ENCODE peak calls at places on chromosome 12, in seven cellular contexts. One of them, this sample, is unnamed.

GRCh38 chr12:110921262-110921661 is 883 bp upstream of the MYL2 start:
- DNase-seq in heart right ventricle: no peak
- DNase-seq in activated naive CD4-positive, alpha-beta T cell treated with anti-CD3 and anti-CD28 coated beads for 36 hours: no peak
- DNase-seq in mesendoderm: no peak
- DNase-seq in foreskin keratinocyte: peak
- DNase-seq in nephron progenitor cell: no peak
- DNase-seq in NCI-H460: no peak
- DNase-seq in this sample: peak

GRCh38 chr12:27779837-27780611 is at the start of the genes KLHL42 and MANSC4:
- DNase-seq in heart right ventricle: peak
- DNase-seq in activated naive CD4-positive, alpha-beta T cell treated with anti-CD3 and anti-CD28 coated beads for 36 hours: peak
- DNase-seq in mesendoderm: peak
- DNase-seq in foreskin keratinocyte: peak
- DNase-seq in nephron progenitor cell: peak
- DNase-seq in NCI-H460: no peak
- DNase-seq in this sample: peak

GRCh38 chr12:50110127-50110761 is 1.8 kb upstream of the COX14 start:
- DNase-seq in heart right ventricle: peak
- DNase-seq in activated naive CD4-positive, alpha-beta T cell treated with anti-CD3 and anti-CD28 coated beads for 36 hours: peak
- DNase-seq in mesendoderm: peak
- DNase-seq in foreskin keratinocyte: no peak
- DNase-seq in nephron progenitor cell: peak
- DNase-seq in NCI-H460: no peak
- DNase-seq in this sample: no peak

GRCh38 chr12:122862110-122862634 is 26.9 kb downstream of the HIP1R start:
- DNase-seq in heart right ventricle: no peak
- DNase-seq in activated naive CD4-positive, alpha-beta T cell treated with anti-CD3 and anti-CD28 coated beads for 36 hours: no peak
- DNase-seq in mesendoderm: no peak
- DNase-seq in foreskin keratinocyte: no peak
- DNase-seq in nephron progenitor cell: no peak
- DNase-seq in NCI-H460: no peak
- DNase-seq in this sample: no peak

GRCh38 chr12:124823272-124823970 is 40.2 kb downstream of the SCARB1 start:
- DNase-seq in heart right ventricle: no peak
- DNase-seq in activated naive CD4-positive, alpha-beta T cell treated with anti-CD3 and anti-CD28 coated beads for 36 hours: no peak
- DNase-seq in mesendoderm: peak
- DNase-seq in foreskin keratinocyte: no peak
- DNase-seq in nephron progenitor cell: no peak
- DNase-seq in NCI-H460: no peak
- DNase-seq in this sample: no peak

GRCh38 chr12:8057839-8058238 is 8.3 kb downstream of the C3AR1 start:
- DNase-seq in heart right ventricle: no peak
- DNase-seq in activated naive CD4-positive, alpha-beta T cell treated with anti-CD3 and anti-CD28 coated beads for 36 hours: no peak
- DNase-seq in mesendoderm: no peak
- DNase-seq in foreskin keratinocyte: peak
- DNase-seq in nephron progenitor cell: no peak
- DNase-seq in NCI-H460: no peak
- DNase-seq in this sample: no peak

GRCh38 chr12:26699237-26699636 is 133.8 kb downstream of the ITPR2 start:
- DNase-seq in heart right ventricle: no peak
- DNase-seq in activated naive CD4-positive, alpha-beta T cell treated with anti-CD3 and anti-CD28 coated beads for 36 hours: no peak
- DNase-seq in mesendoderm: no peak
- DNase-seq in foreskin keratinocyte: peak
- DNase-seq in nephron progenitor cell: no peak
- DNase-seq in NCI-H460: no peak
- DNase-seq in this sample: no peak

GRCh38 chr12:76859621-76860020 is 19.2 kb downstream of the CSRP2 start:
- DNase-seq in heart right ventricle: no peak
- DNase-seq in activated naive CD4-positive, alpha-beta T cell treated with anti-CD3 and anti-CD28 coated beads for 36 hours: no peak
- DNase-seq in mesendoderm: no peak
- DNase-seq in foreskin keratinocyte: no peak
- DNase-seq in nephron progenitor cell: no peak
- DNase-seq in NCI-H460: no peak
- DNase-seq in this sample: no peak

GRCh38 chr12:6376965-6377666 is 1.8 kb upstream of the SCNN1A start:
- DNase-seq in heart right ventricle: no peak
- DNase-seq in activated naive CD4-positive, alpha-beta T cell treated with anti-CD3 and anti-CD28 coated beads for 36 hours: no peak
- DNase-seq in mesendoderm: no peak
- DNase-seq in foreskin keratinocyte: no peak
- DNase-seq in nephron progenitor cell: no peak
- DNase-seq in NCI-H460: no peak
- DNase-seq in this sample: no peak

GRCh38 chr12:122501489-122501989 is 807 bp upstream of the ZCCHC8 start:
- DNase-seq in heart right ventricle: no peak
- DNase-seq in activated naive CD4-positive, alpha-beta T cell treated with anti-CD3 and anti-CD28 coated beads for 36 hours: no peak
- DNase-seq in mesendoderm: no peak
- DNase-seq in foreskin keratinocyte: no peak
- DNase-seq in nephron progenitor cell: no peak
- DNase-seq in NCI-H460: no peak
- DNase-seq in this sample: no peak

GRCh38 chr12:9943244-9943643 is 11.1 kb upstream of the CLEC2A start:
- DNase-seq in heart right ventricle: no peak
- DNase-seq in activated naive CD4-positive, alpha-beta T cell treated with anti-CD3 and anti-CD28 coated beads for 36 hours: peak
- DNase-seq in mesendoderm: no peak
- DNase-seq in foreskin keratinocyte: no peak
- DNase-seq in nephron progenitor cell: peak
- DNase-seq in NCI-H460: no peak
- DNase-seq in this sample: no peak

GRCh38 chr12:72144553-72144952 is 127.6 kb upstream of the TRHDE start:
- DNase-seq in heart right ventricle: no peak
- DNase-seq in activated naive CD4-positive, alpha-beta T cell treated with anti-CD3 and anti-CD28 coated beads for 36 hours: no peak
- DNase-seq in mesendoderm: no peak
- DNase-seq in foreskin keratinocyte: no peak
- DNase-seq in nephron progenitor cell: no peak
- DNase-seq in NCI-H460: no peak
- DNase-seq in this sample: no peak

GRCh38 chr12:131703161-131703560 is 7.7 kb upstream of the SFSWAP start:
- DNase-seq in heart right ventricle: no peak
- DNase-seq in activated naive CD4-positive, alpha-beta T cell treated with anti-CD3 and anti-CD28 coated beads for 36 hours: no peak
- DNase-seq in mesendoderm: no peak
- DNase-seq in foreskin keratinocyte: no peak
- DNase-seq in nephron progenitor cell: no peak
- DNase-seq in NCI-H460: no peak
- DNase-seq in this sample: no peak

GRCh38 chr12:622420-622819 is 40.8 kb downstream of the NINJ2 start:
- DNase-seq in heart right ventricle: no peak
- DNase-seq in activated naive CD4-positive, alpha-beta T cell treated with anti-CD3 and anti-CD28 coated beads for 36 hours: peak
- DNase-seq in mesendoderm: no peak
- DNase-seq in foreskin keratinocyte: no peak
- DNase-seq in nephron progenitor cell: no peak
- DNase-seq in NCI-H460: no peak
- DNase-seq in this sample: no peak

GRCh38 chr12:108641446-108642268 is 8.0 kb upstream of the SELPLG start:
- DNase-seq in heart right ventricle: no peak
- DNase-seq in activated naive CD4-positive, alpha-beta T cell treated with anti-CD3 and anti-CD28 coated beads for 36 hours: no peak
- DNase-seq in mesendoderm: no peak
- DNase-seq in foreskin keratinocyte: no peak
- DNase-seq in nephron progenitor cell: no peak
- DNase-seq in NCI-H460: no peak
- DNase-seq in this sample: no peak

GRCh38 chr12:76876696-76877229 is 2.1 kb downstream of the CSRP2 start:
- DNase-seq in heart right ventricle: no peak
- DNase-seq in activated naive CD4-positive, alpha-beta T cell treated with anti-CD3 and anti-CD28 coated beads for 36 hours: no peak
- DNase-seq in mesendoderm: no peak
- DNase-seq in foreskin keratinocyte: peak
- DNase-seq in nephron progenitor cell: no peak
- DNase-seq in NCI-H460: no peak
- DNase-seq in this sample: no peak

GRCh38 chr12:75954076-75954475 is 77.5 kb downstream of the PHLDA1 start:
- DNase-seq in heart right ventricle: no peak
- DNase-seq in activated naive CD4-positive, alpha-beta T cell treated with anti-CD3 and anti-CD28 coated beads for 36 hours: no peak
- DNase-seq in mesendoderm: peak
- DNase-seq in foreskin keratinocyte: peak
- DNase-seq in nephron progenitor cell: no peak
- DNase-seq in NCI-H460: no peak
- DNase-seq in this sample: peak

GRCh38 chr12:56029666-56030293 is 8.9 kb downstream of the IKZF4 start:
- DNase-seq in heart right ventricle: no peak
- DNase-seq in activated naive CD4-positive, alpha-beta T cell treated with anti-CD3 and anti-CD28 coated beads for 36 hours: peak
- DNase-seq in mesendoderm: peak
- DNase-seq in foreskin keratinocyte: no peak
- DNase-seq in nephron progenitor cell: peak
- DNase-seq in NCI-H460: peak
- DNase-seq in this sample: peak

GRCh38 chr12:124030510-124030909 is 57.5 kb downstream of the ZNF664 start:
- DNase-seq in heart right ventricle: no peak
- DNase-seq in activated naive CD4-positive, alpha-beta T cell treated with anti-CD3 and anti-CD28 coated beads for 36 hours: no peak
- DNase-seq in mesendoderm: peak
- DNase-seq in foreskin keratinocyte: no peak
- DNase-seq in nephron progenitor cell: no peak
- DNase-seq in NCI-H460: no peak
- DNase-seq in this sample: no peak

GRCh38 chr12:27549231-27549800 is 25.3 kb downstream of the PPFIBP1 start:
- DNase-seq in heart right ventricle: no peak
- DNase-seq in activated naive CD4-positive, alpha-beta T cell treated with anti-CD3 and anti-CD28 coated beads for 36 hours: no peak
- DNase-seq in mesendoderm: no peak
- DNase-seq in foreskin keratinocyte: peak
- DNase-seq in nephron progenitor cell: no peak
- DNase-seq in NCI-H460: peak
- DNase-seq in this sample: peak

GRCh38 chr12:41092115-41092514 is 96.0 kb upstream of the PDZRN4 start:
- DNase-seq in heart right ventricle: no peak
- DNase-seq in activated naive CD4-positive, alpha-beta T cell treated with anti-CD3 and anti-CD28 coated beads for 36 hours: no peak
- DNase-seq in mesendoderm: no peak
- DNase-seq in foreskin keratinocyte: no peak
- DNase-seq in nephron progenitor cell: no peak
- DNase-seq in NCI-H460: no peak
- DNase-seq in this sample: no peak

GRCh38 chr12:6936642-6937480 is 6.8 kb upstream of the RNU7-1 start:
- DNase-seq in heart right ventricle: no peak
- DNase-seq in activated naive CD4-positive, alpha-beta T cell treated with anti-CD3 and anti-CD28 coated beads for 36 hours: peak
- DNase-seq in mesendoderm: peak
- DNase-seq in foreskin keratinocyte: no peak
- DNase-seq in nephron progenitor cell: no peak
- DNase-seq in NCI-H460: no peak
- DNase-seq in this sample: no peak

GRCh38 chr12:75505706-75506312 is 5.6 kb downstream of the KRR1 start:
- DNase-seq in heart right ventricle: no peak
- DNase-seq in activated naive CD4-positive, alpha-beta T cell treated with anti-CD3 and anti-CD28 coated beads for 36 hours: no peak
- DNase-seq in mesendoderm: no peak
- DNase-seq in foreskin keratinocyte: peak
- DNase-seq in nephron progenitor cell: no peak
- DNase-seq in NCI-H460: no peak
- DNase-seq in this sample: peak

GRCh38 chr12:127717293-127717692 is 549.7 kb upstream of the TMEM132C start:
- DNase-seq in heart right ventricle: no peak
- DNase-seq in activated naive CD4-positive, alpha-beta T cell treated with anti-CD3 and anti-CD28 coated beads for 36 hours: no peak
- DNase-seq in mesendoderm: no peak
- DNase-seq in foreskin keratinocyte: no peak
- DNase-seq in nephron progenitor cell: no peak
- DNase-seq in NCI-H460: no peak
- DNase-seq in this sample: no peak

GRCh38 chr12:55707841-55708694 is at the start of gene ITGA7:
- DNase-seq in heart right ventricle: peak
- DNase-seq in activated naive CD4-positive, alpha-beta T cell treated with anti-CD3 and anti-CD28 coated beads for 36 hours: peak
- DNase-seq in mesendoderm: peak
- DNase-seq in foreskin keratinocyte: no peak
- DNase-seq in nephron progenitor cell: peak
- DNase-seq in NCI-H460: peak
- DNase-seq in this sample: no peak

GRCh38 chr12:107597695-107598410 is 87.7 kb upstream of the PWP1 start:
- DNase-seq in heart right ventricle: no peak
- DNase-seq in activated naive CD4-positive, alpha-beta T cell treated with anti-CD3 and anti-CD28 coated beads for 36 hours: no peak
- DNase-seq in mesendoderm: no peak
- DNase-seq in foreskin keratinocyte: no peak
- DNase-seq in nephron progenitor cell: no peak
- DNase-seq in NCI-H460: no peak
- DNase-seq in this sample: no peak

GRCh38 chr12:128286970-128287369 is 20.0 kb downstream of the TMEM132C start:
- DNase-seq in heart right ventricle: no peak
- DNase-seq in activated naive CD4-positive, alpha-beta T cell treated with anti-CD3 and anti-CD28 coated beads for 36 hours: no peak
- DNase-seq in mesendoderm: no peak
- DNase-seq in foreskin keratinocyte: no peak
- DNase-seq in nephron progenitor cell: no peak
- DNase-seq in NCI-H460: no peak
- DNase-seq in this sample: no peak

GRCh38 chr12:20490213-20490612 is 121.9 kb downstream of the PDE3A start:
- DNase-seq in heart right ventricle: no peak
- DNase-seq in activated naive CD4-positive, alpha-beta T cell treated with anti-CD3 and anti-CD28 coated beads for 36 hours: no peak
- DNase-seq in mesendoderm: no peak
- DNase-seq in foreskin keratinocyte: no peak
- DNase-seq in nephron progenitor cell: no peak
- DNase-seq in NCI-H460: no peak
- DNase-seq in this sample: no peak

GRCh38 chr12:57181561-57182155 is 34.2 kb upstream of the LRP1-AS start:
- DNase-seq in heart right ventricle: no peak
- DNase-seq in activated naive CD4-positive, alpha-beta T cell treated with anti-CD3 and anti-CD28 coated beads for 36 hours: no peak
- DNase-seq in mesendoderm: peak
- DNase-seq in foreskin keratinocyte: no peak
- DNase-seq in nephron progenitor cell: no peak
- DNase-seq in NCI-H460: no peak
- DNase-seq in this sample: no peak

GRCh38 chr12:8108808-8109398 is 14.5 kb upstream of the CLEC4A start:
- DNase-seq in heart right ventricle: peak
- DNase-seq in activated naive CD4-positive, alpha-beta T cell treated with anti-CD3 and anti-CD28 coated beads for 36 hours: peak
- DNase-seq in mesendoderm: peak
- DNase-seq in foreskin keratinocyte: peak
- DNase-seq in nephron progenitor cell: peak
- DNase-seq in NCI-H460: peak
- DNase-seq in this sample: peak

GRCh38 chr12:51087818-51088217 is 4.4 kb upstream of the CSRNP2 start:
- DNase-seq in heart right ventricle: no peak
- DNase-seq in activated naive CD4-positive, alpha-beta T cell treated with anti-CD3 and anti-CD28 coated beads for 36 hours: peak
- DNase-seq in mesendoderm: no peak
- DNase-seq in foreskin keratinocyte: no peak
- DNase-seq in nephron progenitor cell: no peak
- DNase-seq in NCI-H460: no peak
- DNase-seq in this sample: no peak

GRCh38 chr12:113239288-113239771 is 18.1 kb downstream of the TPCN1 start:
- DNase-seq in heart right ventricle: no peak
- DNase-seq in activated naive CD4-positive, alpha-beta T cell treated with anti-CD3 and anti-CD28 coated beads for 36 hours: no peak
- DNase-seq in mesendoderm: no peak
- DNase-seq in foreskin keratinocyte: no peak
- DNase-seq in nephron progenitor cell: no peak
- DNase-seq in NCI-H460: no peak
- DNase-seq in this sample: no peak

GRCh38 chr12:64666054-64666914 is 56.0 kb downstream of the RASSF3 start:
- DNase-seq in heart right ventricle: no peak
- DNase-seq in activated naive CD4-positive, alpha-beta T cell treated with anti-CD3 and anti-CD28 coated beads for 36 hours: no peak
- DNase-seq in mesendoderm: no peak
- DNase-seq in foreskin keratinocyte: no peak
- DNase-seq in nephron progenitor cell: no peak
- DNase-seq in NCI-H460: no peak
- DNase-seq in this sample: no peak

This sample was measured in A549.